ENCODE peak calls at places on chromosome 17, in six cellular contexts. C is spleen, W is B cell, P is BJ, K is fibroblast of the aortic adventitia, T is mesothelial cell of epicardium. G is an unnamed sample.

GRCh38 chr17:50863221-50863843 is 2.8 kb downstream of the TOB1 start:
- DNase-seq in W (no peak), T (no peak), K (peak), C (no peak), P (no peak), G (peak)

GRCh38 chr17:76138896-76139248 is 2.2 kb downstream of the FOXJ1 start:
- DNase-seq in K (no peak), C (no peak), P (no peak), W (no peak), T (no peak), G (no peak)

GRCh38 chr17:75384751-75385150 is 20.7 kb downstream of the GRB2 start:
- DNase-seq in P (no peak), T (no peak), K (no peak), W (no peak), C (no peak), G (no peak)

GRCh38 chr17:73430165-73430680 is 118.4 kb upstream of the CDC42EP4 start:
- DNase-seq in C (peak), T (no peak), K (no peak), W (no peak), P (no peak), G (no peak)

GRCh38 chr17:60305141-60305540 is 86.8 kb downstream of the USP32 start:
- DNase-seq in K (no peak), T (no peak), C (no peak), P (no peak), W (peak), G (no peak)

GRCh38 chr17:45319239-45319703 is 2.5 kb upstream of the MAP3K14 start:
- DNase-seq in C (no peak), K (peak), P (no peak), W (no peak), T (no peak), G (no peak)

GRCh38 chr17:2899911-2900310 is 103.7 kb downstream of the RAP1GAP2 start:
- DNase-seq in P (no peak), K (no peak), W (no peak), T (no peak), C (no peak), G (no peak)

GRCh38 chr17:4327638-4328037 is 38.8 kb downstream of the UBE2G1 start:
- DNase-seq in P (peak), T (no peak), C (no peak), K (peak), W (no peak), G (no peak)

GRCh38 chr17:37713624-37714023 is 31.2 kb downstream of the HNF1B start:
- DNase-seq in C (no peak), K (no peak), P (no peak), W (no peak), T (no peak), G (no peak)

GRCh38 chr17:19800571-19800970 is 52.5 kb upstream of the ALDH3A1 start:
- DNase-seq in K (no peak), T (no peak), W (no peak), P (no peak), C (no peak), G (no peak)

GRCh38 chr17:38601539-38602351 is 4.0 kb downstream of the SRCIN1 start:
- DNase-seq in P (no peak), T (no peak), W (no peak), K (peak), C (no peak), G (no peak)

GRCh38 chr17:34434065-34434464 is 71.0 kb upstream of the CCL1 start:
- DNase-seq in K (no peak), W (no peak), C (no peak), T (no peak), P (no peak), G (no peak)

GRCh38 chr17:78933959-78934568 is 8.9 kb upstream of the TIMP2 start:
- DNase-seq in P (peak), C (peak), T (peak), K (peak), W (no peak), G (peak)

GRCh38 chr17:10844667-10845387 is 6.9 kb upstream of the PIRT start:
- DNase-seq in C (peak), T (peak), K (peak), W (peak), P (no peak), G (no peak)

GRCh38 chr17:79982986-79983385 is 52.7 kb downstream of the TBC1D16 start:
- DNase-seq in W (no peak), C (peak), P (no peak), K (no peak), T (no peak), G (no peak)

GRCh38 chr17:72985882-72986720 is 106.4 kb downstream of the SLC39A11 start:
- DNase-seq in W (peak), C (peak), T (peak), P (no peak), K (peak), G (peak)

GRCh38 chr17:39671651-39672521 is 3.6 kb downstream of the PNMT start:
- DNase-seq in W (peak), K (peak), C (peak), T (no peak), P (no peak), G (no peak)

GRCh38 chr17:67671492-67671891 is 46.2 kb upstream of the NOL11 start:
- DNase-seq in P (no peak), W (no peak), C (no peak), K (peak), T (no peak), G (no peak)

GRCh38 chr17:58535431-58535830 is 21.0 kb upstream of the MTMR4 start:
- DNase-seq in P (no peak), W (no peak), C (no peak), T (no peak), K (peak), G (no peak)

GRCh38 chr17:70006159-70006558 is 68.9 kb upstream of the KCNJ16 start:
- DNase-seq in P (no peak), T (no peak), K (peak), C (no peak), W (no peak), G (no peak)

GRCh38 chr17:50027639-50028206 is 28.2 kb upstream of the ITGA3 start:
- DNase-seq in T (no peak), P (peak), K (peak), W (peak), C (no peak), G (peak)

GRCh38 chr17:63035695-63036094 is 69.7 kb downstream of the TANC2 start:
- DNase-seq in K (no peak), C (no peak), P (no peak), T (no peak), W (no peak), G (no peak)

GRCh38 chr17:64384253-64385186 is 6.1 kb downstream of the PECAM1 start:
- DNase-seq in C (peak), T (no peak), P (no peak), K (peak), W (no peak), G (no peak)

GRCh38 chr17:80807882-80808281 is 183.8 kb upstream of the CHMP6 start:
- DNase-seq in P (no peak), T (no peak), W (no peak), C (no peak), K (no peak), G (no peak)

GRCh38 chr17:28889996-28890395 is 7.5 kb downstream of the FLOT2 start:
- DNase-seq in K (peak), T (no peak), C (no peak), W (no peak), P (no peak), G (no peak)

GRCh38 chr17:39963826-39964225 is 1.0 kb downstream of the GSDMA start:
- DNase-seq in P (no peak), W (no peak), C (no peak), T (no peak), K (no peak), G (no peak)

GRCh38 chr17:82415786-82416185 is 2.4 kb upstream of the HEXD start:
- DNase-seq in T (no peak), K (no peak), C (no peak), W (no peak), P (no peak), G (no peak)

GRCh38 chr17:12613566-12613965 is 52.1 kb upstream of the MYOCD start:
- DNase-seq in W (no peak), P (no peak), K (peak), T (no peak), C (no peak), G (no peak)

GRCh38 chr17:37742762-37743611 is 1.9 kb downstream of the HNF1B start:
- DNase-seq in T (no peak), W (peak), C (no peak), P (no peak), K (no peak), G (no peak)

GRCh38 chr17:30021708-30022317 is 80.4 kb downstream of the EFCAB5 start:
- DNase-seq in C (no peak), P (no peak), T (no peak), W (peak), K (peak), G (no peak)

GRCh38 chr17:4509402-4509801 is 10.7 kb downstream of the SPNS2 start:
- DNase-seq in T (no peak), P (no peak), C (peak), K (no peak), W (no peak), G (no peak)

GRCh38 chr17:55348749-55349354 is 72.8 kb downstream of the MMD start:
- DNase-seq in P (no peak), W (peak), K (peak), C (no peak), T (peak), G (peak)

GRCh38 chr17:6239237-6239798 is 169.1 kb downstream of the WSCD1 start:
- DNase-seq in K (no peak), P (no peak), W (no peak), C (peak), T (no peak), G (peak)
- TF ChIP-seq CTCF in K (no peak), P (no peak), W (no peak), C (no peak), T (no peak), G (no peak)

DNA sequence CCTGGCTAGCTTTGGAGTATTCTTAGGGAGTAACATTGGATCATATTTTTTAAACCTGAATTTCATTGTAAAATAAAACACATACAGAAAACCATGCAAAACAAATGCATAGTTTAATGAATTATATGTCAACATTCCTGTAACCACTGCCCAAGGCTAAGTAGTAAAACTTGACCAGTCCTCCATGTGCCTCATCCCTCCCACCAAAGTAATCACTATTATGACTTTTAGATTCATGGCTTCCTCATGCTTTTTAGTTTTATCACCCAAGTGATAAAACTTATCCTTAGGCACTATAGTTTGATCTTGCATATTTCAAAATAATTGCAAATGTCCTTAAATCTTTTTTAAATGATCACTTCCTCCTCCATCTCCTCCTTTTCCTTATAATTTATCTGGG is 20.4 kb downstream of the PRKCA start:
- DNase-seq in P (peak), C (no peak), K (no peak), W (no peak), T (no peak), G (no peak)
- TF ChIP-seq CTCF in P (no peak), C (no peak), K (no peak), W (no peak), T (no peak), G (no peak)

DNA sequence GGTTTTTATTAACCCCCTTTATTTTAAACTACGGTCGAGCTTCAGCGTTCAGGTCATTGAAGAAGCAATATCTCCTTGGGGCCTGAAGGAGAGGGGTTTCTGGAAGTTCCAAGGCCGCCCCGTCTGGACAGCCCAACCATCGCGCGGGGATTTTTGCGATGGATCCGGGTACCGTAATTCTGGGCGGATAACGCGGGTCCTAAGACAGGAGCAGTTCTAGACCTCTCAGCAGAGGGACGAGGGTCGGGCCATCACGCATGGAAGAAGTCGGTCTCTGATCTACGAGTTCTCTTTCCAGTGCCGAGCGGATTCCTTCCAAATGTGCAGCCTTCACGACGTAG is 3.6 kb downstream of the BORCS6 start:
- DNase-seq in C (no peak), T (no peak), W (no peak), P (no peak), K (no peak), G (no peak)
- TF ChIP-seq CTCF in C (no peak), T (peak), W (no peak), P (no peak), K (no peak), G (no peak)

DNA sequence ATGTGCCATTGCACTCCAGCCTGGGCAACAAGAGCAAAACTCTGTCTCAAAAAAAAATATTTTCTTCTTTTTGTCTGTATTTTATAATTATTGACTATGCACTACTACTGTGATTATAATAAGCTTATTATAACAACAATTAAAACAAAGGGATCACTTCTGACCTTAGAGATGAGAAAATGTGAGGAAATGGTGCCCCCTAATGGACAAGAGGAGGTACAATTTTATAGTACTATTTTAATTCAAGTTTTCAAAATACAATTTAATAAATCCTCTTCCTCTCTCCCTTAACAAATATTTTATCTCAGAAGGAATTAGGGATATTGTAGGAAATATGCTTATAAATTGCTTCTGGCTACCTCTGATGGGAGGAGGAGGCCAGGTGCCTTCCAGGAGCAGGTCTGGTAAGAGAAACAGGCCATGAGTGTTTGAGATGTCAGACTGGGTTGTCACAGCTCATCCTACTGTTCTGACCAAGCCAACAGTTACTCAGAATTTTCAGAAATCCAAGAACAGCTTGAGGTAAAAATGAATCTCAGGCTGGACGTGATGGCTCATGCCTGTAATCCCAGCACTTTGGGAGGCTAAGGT is 14.0 kb downstream of the VPS53 start:
- DNase-seq in W (peak), K (peak), P (no peak), C (no peak), T (no peak), G (no peak)
- TF ChIP-seq CTCF in W (peak), K (peak), P (peak), C (peak), T (peak), G (peak)

G was measured in osteocyte.